ENCODE peak calls at places on chromosomes 3 and 15, in six cellular contexts. I is GM23338; U is PC-9; O is CD8-positive, alpha-beta T cell; W is SJSA1; V is MM.1S. K is an unnamed sample. For H3K4me1, the result is how much of the 10 kb centered on the place peaks cover.

GRCh38 chr15:88705769-88706165 is 67.0 kb downstream of the ISG20 start:
- DNase-seq in O (no peak), I (no peak), W (no peak), U (no peak), V (no peak), K (no peak)

GRCh38 chr15:61997786-61998185 is 62.5 kb downstream of the VPS13C start:
- DNase-seq in U (no peak), I (no peak), V (no peak), O (no peak), W (no peak), K (no peak)

GRCh38 chr15:59953392-59953883 is 50.7 kb upstream of the FOXB1 start:
- DNase-seq in O (no peak), U (no peak), W (no peak), V (no peak), I (peak), K (no peak)

GRCh38 chr3:188978772-188979171 is 193.0 kb upstream of the TPRG1 start:
- DNase-seq in I (peak), U (no peak), V (no peak), W (no peak), O (no peak), K (no peak)

GRCh38 chr3:46231323-46231722 is 10.9 kb upstream of the CCR3 start:
- DNase-seq in U (no peak), V (no peak), W (no peak), O (no peak), I (no peak), K (no peak)

GRCh38 chr3:53150247-53151085 is 10.5 kb upstream of the PRKCD start:
- DNase-seq in O (no peak), I (no peak), U (no peak), V (no peak), W (no peak), K (no peak)

GRCh38 chr3:48280883-48281282 is 40.0 kb downstream of the ZNF589 start:
- DNase-seq in W (no peak), I (no peak), O (no peak), V (no peak), U (no peak), K (no peak)

GRCh38 chr3:58609990-58610389 is 32.8 kb upstream of the FAM107A start:
- DNase-seq in O (no peak), W (no peak), I (no peak), U (no peak), V (no peak), K (no peak)

GRCh38 chr3:187098925-187099512 is 40.3 kb downstream of the RPL39L start:
- DNase-seq in O (no peak), V (no peak), W (no peak), U (no peak), I (no peak), K (no peak)

GRCh38 chr3:4394567-4394966 is 72.5 kb downstream of the SUMF1 start:
- DNase-seq in U (no peak), W (no peak), V (no peak), O (no peak), I (no peak), K (no peak)

GRCh38 chr15:80462111-80462510 is 57.9 kb downstream of the ARNT2 start:
- DNase-seq in O (no peak), I (no peak), W (no peak), U (no peak), V (no peak), K (no peak)

GRCh38 chr3:8069471-8069870 is 432.2 kb upstream of the LMCD1 start:
- DNase-seq in W (no peak), V (no peak), U (no peak), O (no peak), I (no peak), K (no peak)

GRCh38 chr3:183252973-183253363 is at the start of gene B3GNT5:
- DNase-seq in O (no peak), I (peak), W (no peak), U (peak), V (no peak), K (peak)

GRCh38 chr3:67381667-67382272 is 272.6 kb downstream of the SUCLG2 start:
- DNase-seq in I (peak), W (no peak), O (no peak), U (no peak), V (no peak), K (no peak)

GRCh38 chr15:48005921-48006541 is 114.8 kb upstream of the SLC24A5 start:
- DNase-seq in W (no peak), O (no peak), V (no peak), U (no peak), I (peak), K (no peak)

GRCh38 chr3:117545484-117545883 is 835.9 kb downstream of the TUSC7 start:
- DNase-seq in O (no peak), V (no peak), W (no peak), U (no peak), I (no peak), K (no peak)

GRCh38 chr15:90839187-90840071 is 29.0 kb upstream of the FURIN start:
- DNase-seq in V (peak), O (no peak), W (no peak), U (peak), I (peak), K (no peak)

GRCh38 chr3:46930945-46931403 is 45.6 kb downstream of the CCDC12 start:
- DNase-seq in V (no peak), W (no peak), U (peak), O (no peak), I (no peak), K (no peak)

GRCh38 chr3:20047341-20047779 is 7.1 kb downstream of the KAT2B start:
- DNase-seq in U (no peak), W (no peak), V (no peak), O (no peak), I (no peak), K (no peak)

GRCh38 chr15:92043283-92043682 is 189.8 kb downstream of the SLCO3A1 start:
- DNase-seq in V (no peak), O (no peak), I (no peak), W (no peak), U (no peak), K (no peak)
- H3K4me1 ChIP-seq in V (under half), O (under half), I (under half), W (under half), U (under half), K (under half)

GRCh38 chr15:76932090-76932966 is 779 bp downstream of the RCN2 start:
- DNase-seq in O (peak), V (peak), U (no peak), W (no peak), I (peak), K (peak)
- H3K27ac ChIP-seq in O (peak), V (no peak), U (no peak), W (peak), I (peak), K (peak)

DNA sequence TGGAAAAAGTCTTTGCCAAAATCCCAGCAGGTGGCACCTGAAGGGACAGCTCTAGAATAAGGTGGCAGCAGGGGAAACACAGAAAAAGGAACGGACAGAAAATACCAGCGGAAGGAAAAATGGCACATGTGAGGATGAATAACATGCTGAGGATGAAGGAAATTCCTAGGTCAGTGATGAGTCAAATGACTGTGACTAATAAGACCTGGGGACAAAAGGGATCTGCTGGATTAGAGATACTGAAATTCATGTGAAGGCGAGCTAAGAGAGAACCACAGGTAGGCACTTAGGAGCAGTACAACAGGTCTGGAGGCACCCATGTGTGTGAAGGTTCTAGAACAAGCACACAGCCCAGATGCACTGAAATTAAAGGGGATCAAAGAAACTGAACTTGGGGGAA is 482.5 kb downstream of the FOXP1 start:
- DNase-seq in V (no peak), I (no peak), U (peak), W (no peak), O (no peak), K (no peak)
- H3K4me3 ChIP-seq in V (no peak), I (no peak), U (no peak), W (no peak), O (no peak), K (no peak)

GRCh38 chr3:197258168-197258755 is 40.1 kb downstream of the DLG1 start:
- DNase-seq in U (no peak), I (no peak), O (no peak), V (no peak), W (no peak), K (no peak)
- H3K4me1 ChIP-seq in U (under half), I (under half), O (under half), V (under half), W (under half), K (under half)

GRCh38 chr15:78540955-78541743 is 905 bp downstream of the PSMA4 start:
- DNase-seq in W (no peak), V (no peak), I (no peak), O (no peak), U (no peak), K (no peak)
- H3K27ac ChIP-seq in W (peak), V (peak), I (peak), O (peak), U (peak), K (peak)

GRCh38 chr3:30609930-30610701 is 3.7 kb downstream of the TGFBR2 start:
- DNase-seq in O (no peak), U (no peak), V (no peak), I (no peak), W (no peak), K (no peak)

GRCh38 chr3:30610702-30611410 is 4.5 kb downstream of the TGFBR2 start:
- DNase-seq in V (no peak), O (no peak), U (no peak), I (no peak), W (no peak), K (no peak)

GRCh38 chr3:30612422-30613134 is 6.2 kb downstream of the TGFBR2 start:
- DNase-seq in O (no peak), W (no peak), I (no peak), V (no peak), U (no peak), K (no peak)

GRCh38 chr3:30613135-30613825 is 6.9 kb downstream of the TGFBR2 start:
- DNase-seq in U (no peak), I (no peak), O (no peak), V (no peak), W (no peak), K (no peak)

DNA sequence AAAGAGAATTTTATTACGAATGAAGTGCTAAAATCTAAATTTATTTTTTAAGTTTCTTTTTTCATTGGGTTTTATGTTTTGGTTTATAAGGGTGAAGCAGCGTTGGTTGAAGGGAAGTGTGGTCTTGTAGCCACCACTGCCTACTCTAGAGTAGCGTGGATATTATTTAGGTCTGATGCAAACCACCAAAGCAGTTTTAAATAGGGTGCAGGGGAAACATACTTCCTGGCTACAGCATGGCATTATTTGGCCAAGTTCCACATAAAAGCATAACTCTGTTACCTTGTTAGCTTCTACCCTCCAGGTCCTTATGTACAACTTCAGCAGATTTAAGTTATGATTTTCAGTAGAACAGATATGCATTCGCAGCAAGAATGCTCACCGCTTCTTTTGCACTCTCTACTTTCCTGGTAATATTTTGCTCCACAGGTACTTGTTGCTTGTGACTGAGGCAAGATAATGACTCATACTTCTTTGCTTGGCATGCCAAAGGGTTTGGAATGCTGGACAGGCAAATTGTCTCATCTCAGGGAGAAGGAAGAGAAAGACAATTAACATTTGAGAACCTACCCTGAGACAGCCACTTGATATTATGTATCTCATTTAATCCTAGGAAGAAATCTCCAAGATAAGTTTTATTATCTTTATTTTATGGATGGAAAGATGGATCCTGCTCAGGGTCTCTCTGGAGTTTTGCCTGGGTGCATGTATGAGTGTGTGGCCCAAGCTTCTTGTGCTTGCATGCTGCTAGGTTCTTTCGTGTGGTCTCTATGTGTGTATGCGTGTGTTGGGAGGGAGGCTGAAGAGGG is 5.4 kb downstream of the TGFBR2 start:
- DNase-seq in U (no peak), I (no peak), W (no peak), V (no peak), O (no peak), K (no peak)
- H3K4me3 ChIP-seq in U (no peak), I (no peak), W (no peak), V (no peak), O (peak), K (no peak)

GRCh38 chr3:98110191-98110908 is 20.2 kb upstream of the OR5H1 start:
- DNase-seq in U (no peak), I (peak), O (no peak), V (no peak), W (no peak), K (no peak)
- H3K4me1 ChIP-seq in U (under half), I (under half), O (under half), V (under half), W (under half), K (under half)

GRCh38 chr3:30665539-30665938 is 59.1 kb downstream of the TGFBR2 start:
- DNase-seq in U (no peak), O (no peak), W (no peak), I (no peak), V (no peak), K (no peak)

GRCh38 chr3:30666564-30667249 is 60.3 kb downstream of the TGFBR2 start:
- DNase-seq in W (no peak), V (no peak), U (no peak), O (no peak), I (peak), K (no peak)

GRCh38 chr3:30664884-30665283 is 58.5 kb downstream of the TGFBR2 start:
- DNase-seq in W (no peak), O (no peak), V (no peak), U (no peak), I (no peak), K (no peak)

GRCh38 chr3:30668051-30668609 is 61.7 kb downstream of the TGFBR2 start:
- DNase-seq in W (no peak), I (no peak), O (no peak), V (no peak), U (no peak), K (no peak)

GRCh38 chr3:30667250-30667585 is 60.8 kb downstream of the TGFBR2 start:
- DNase-seq in O (no peak), I (peak), U (no peak), V (no peak), W (peak), K (peak)
- H3K27ac ChIP-seq in O (no peak), I (no peak), U (no peak), V (no peak), W (peak), K (no peak)

K was measured in SJCRH30.